ENCODE peak calls at places on chromosomes 13 and 19, in five cellular contexts. G is neural progenitor cell, Z is NB4, R is pancreas, D is endothelial cell. C is an unnamed sample.

GRCh38 chr13:37791699-37792098 is 77.9 kb downstream of the TRPC4 start:
- DNase-seq in D (no peak), Z (no peak), G (no peak), R (no peak), C (no peak)

GRCh38 chr19:58544591-58545285 is 874 bp downstream of the TRIM28 start:
- DNase-seq in G (peak), R (peak), D (peak), Z (no peak), C (peak)

GRCh38 chr13:33862006-33862405 is 44.1 kb downstream of the RFC3 start:
- DNase-seq in G (no peak), R (no peak), D (no peak), Z (no peak), C (no peak)

GRCh38 chr19:11694533-11695439 is 44.0 kb downstream of the ZNF823 start:
- DNase-seq in G (peak), D (peak), R (peak), Z (peak), C (peak)

GRCh38 chr13:51221674-51222509 is at the start of gene FAM124A:
- DNase-seq in D (peak), G (peak), Z (peak), R (peak), C (peak)

GRCh38 chr13:69951412-69951811 is 156.2 kb upstream of the ATXN8OS start:
- DNase-seq in Z (no peak), R (no peak), G (no peak), D (no peak), C (no peak)

GRCh38 chr13:102769679-102770078 is 3.9 kb downstream of the TEX30 start:
- DNase-seq in R (no peak), D (no peak), Z (peak), G (no peak), C (no peak)

GRCh38 chr19:54430306-54431254 is 15.3 kb downstream of the TTYH1 start:
- DNase-seq in G (peak), R (peak), D (peak), Z (peak), C (peak)

GRCh38 chr13:75181906-75182305 is 300.1 kb downstream of the TBC1D4 start:
- DNase-seq in G (no peak), D (no peak), Z (no peak), R (no peak), C (no peak)

GRCh38 chr13:90880790-90881189 is 466.7 kb upstream of the MIR17HG start:
- DNase-seq in D (no peak), R (no peak), Z (no peak), G (no peak), C (no peak)

GRCh38 chr13:26557393-26558073 is at the start of gene WASF3:
- DNase-seq in D (peak), R (peak), Z (peak), G (peak), C (peak)

GRCh38 chr19:46830864-46831263 is 19.8 kb downstream of the AP2S1 start:
- DNase-seq in G (no peak), R (no peak), Z (no peak), D (no peak), C (no peak)

GRCh38 chr13:20547479-20547908 is 19.5 kb upstream of the IFT88 start:
- DNase-seq in Z (no peak), D (no peak), R (no peak), G (no peak), C (no peak)

GRCh38 chr13:32036131-32036695 is 4.6 kb downstream of the FRY start:
- DNase-seq in Z (peak), R (no peak), G (no peak), D (no peak), C (no peak)

GRCh38 chr19:58009301-58009665 is 6.7 kb upstream of the ZNF606 start:
- DNase-seq in G (no peak), D (no peak), R (no peak), Z (no peak), C (no peak)

DNA sequence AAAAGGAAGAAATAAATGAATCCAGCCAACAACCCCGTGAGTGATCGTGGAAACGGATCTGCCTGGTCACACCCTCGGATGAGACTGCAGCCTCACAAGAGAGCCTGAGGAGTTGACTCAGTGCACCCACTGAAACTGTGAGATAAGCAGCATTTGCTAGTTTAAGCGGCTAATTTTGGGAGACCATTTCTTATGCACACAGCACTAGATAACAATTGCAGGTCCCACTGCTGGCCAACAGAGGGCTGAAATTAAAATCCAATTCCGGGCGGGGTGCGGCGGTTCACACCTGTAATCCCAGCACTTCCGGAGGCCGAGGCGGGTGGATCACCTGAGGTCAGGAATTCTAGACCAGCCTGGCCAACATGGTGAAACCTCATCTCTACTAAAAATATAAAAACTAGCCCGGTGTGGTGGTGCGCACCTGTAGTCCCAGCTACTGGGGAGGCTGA is 3.6 kb downstream of the UQCR11 start:
- DNase-seq in D (no peak), R (no peak), G (no peak), Z (no peak), C (no peak)
- TF ChIP-seq CTCF in D (peak), R (no peak), G (peak), Z (no peak), C (peak)

GRCh38 chr19:33132425-33132824 is 511 bp downstream of the WDR88 start:
- DNase-seq in Z (no peak), D (peak), R (no peak), G (peak), C (no peak)
- TF ChIP-seq CTCF in Z (peak), D (peak), R (no peak), G (peak), C (peak)

GRCh38 chr13:46313441-46314257 is 73.4 kb downstream of the RUBCNL start:
- DNase-seq in G (no peak), R (no peak), Z (peak), D (no peak), C (no peak)

GRCh38 chr13:46314587-46314986 is 72.5 kb downstream of the RUBCNL start:
- DNase-seq in D (no peak), Z (no peak), R (no peak), G (no peak), C (no peak)

GRCh38 chr13:46315036-46315435 is 72.0 kb downstream of the RUBCNL start:
- DNase-seq in D (no peak), G (no peak), R (no peak), Z (no peak), C (no peak)

GRCh38 chr13:46315491-46316075 is 71.5 kb downstream of the RUBCNL start:
- DNase-seq in D (no peak), Z (no peak), R (no peak), G (no peak), C (no peak)

DNA sequence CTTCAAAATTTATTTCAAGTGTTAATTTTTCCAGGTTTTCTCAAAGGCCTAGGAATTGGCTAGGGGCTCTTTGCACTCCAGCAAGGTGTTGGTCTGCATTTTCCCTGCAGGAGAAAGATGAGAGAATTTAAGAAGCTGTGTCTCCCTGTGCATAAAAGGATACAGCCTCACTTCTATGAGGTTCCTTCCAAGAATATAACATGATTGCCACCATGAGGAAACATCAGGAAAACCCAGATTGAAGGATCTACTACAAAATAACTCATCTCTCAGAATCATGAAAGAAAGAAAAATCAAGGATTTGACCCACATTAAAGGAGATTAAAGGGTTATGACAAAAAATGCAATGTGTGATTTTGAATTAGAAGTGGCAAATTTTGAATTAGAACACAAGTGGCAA is 69.9 kb downstream of the RUBCNL start:
- DNase-seq in R (no peak), D (no peak), Z (peak), G (no peak), C (no peak)
- TF ChIP-seq CTCF in R (no peak), D (no peak), Z (no peak), G (no peak), C (no peak)

GRCh38 chr19:33688657-33688992 is 66.9 kb downstream of the CHST8 start:
- DNase-seq in Z (no peak), G (no peak), D (no peak), R (no peak), C (no peak)
- TF ChIP-seq CTCF in Z (no peak), G (no peak), D (no peak), R (no peak), C (no peak)

C was measured in glutamatergic neuron.